ENCODE peak calls at places on chromosomes 5 and 9, in four cellular contexts. One of them, this sample, is unnamed.

GRCh38 chr5:93870649-93871048 is 129.2 kb upstream of the POU5F2 start:
- DNase-seq in upper lobe of left lung: no peak
- DNase-seq in pancreas: no peak
- DNase-seq in PC-9: no peak
- DNase-seq in this sample: no peak

GRCh38 chr5:177491429-177491945 is 5.9 kb downstream of the PDLIM7 start:
- DNase-seq in upper lobe of left lung: peak; percentile 89
- DNase-seq in pancreas: no peak
- DNase-seq in PC-9: no peak
- DNase-seq in this sample: no peak

GRCh38 chr9:131566158-131566557 is 20.8 kb downstream of the PRRT1B start:
- DNase-seq in upper lobe of left lung: no peak
- DNase-seq in pancreas: no peak
- DNase-seq in PC-9: no peak
- DNase-seq in this sample: no peak

GRCh38 chr5:1261643-1262042 is 33.2 kb downstream of the TERT start:
- DNase-seq in upper lobe of left lung: no peak
- DNase-seq in pancreas: no peak
- DNase-seq in PC-9: no peak
- DNase-seq in this sample: no peak

GRCh38 chr9:114539718-114540410 is 34.6 kb upstream of the WHRN start:
- DNase-seq in upper lobe of left lung: peak; percentile 20
- DNase-seq in pancreas: no peak
- DNase-seq in PC-9: no peak
- DNase-seq in this sample: no peak

GRCh38 chr5:55232194-55232984 is 1.0 kb downstream of the CCNO start:
- DNase-seq in upper lobe of left lung: peak; percentile 71
- DNase-seq in pancreas: peak; percentile 67
- DNase-seq in PC-9: peak; percentile 52
- DNase-seq in this sample: no peak

GRCh38 chr5:157464518-157465171 is 4.6 kb downstream of the NIPAL4 start:
- DNase-seq in upper lobe of left lung: no peak
- DNase-seq in pancreas: no peak
- DNase-seq in PC-9: peak; percentile 59
- DNase-seq in this sample: peak; percentile 28

GRCh38 chr9:7439355-7439978 is 360.1 kb downstream of the DMAC1 start:
- DNase-seq in upper lobe of left lung: no peak
- DNase-seq in pancreas: no peak
- DNase-seq in PC-9: no peak
- DNase-seq in this sample: no peak

GRCh38 chr5:151037561-151038291 is 17.3 kb downstream of the GPX3 start:
- DNase-seq in upper lobe of left lung: no peak
- DNase-seq in pancreas: no peak
- DNase-seq in PC-9: no peak
- DNase-seq in this sample: no peak

GRCh38 chr5:123545506-123545905 is 33.5 kb downstream of the CSNK1G3 start:
- DNase-seq in upper lobe of left lung: no peak
- DNase-seq in pancreas: no peak
- DNase-seq in PC-9: no peak
- DNase-seq in this sample: no peak

GRCh38 chr5:173623789-173624188 is 7.3 kb upstream of the BOD1 start:
- DNase-seq in upper lobe of left lung: no peak
- DNase-seq in pancreas: no peak
- DNase-seq in PC-9: no peak
- DNase-seq in this sample: no peak

GRCh38 chr5:113776832-113777525 is 263.5 kb downstream of the YTHDC2 start:
- DNase-seq in upper lobe of left lung: no peak
- DNase-seq in pancreas: no peak
- DNase-seq in PC-9: no peak
- DNase-seq in this sample: no peak

GRCh38 chr9:23606107-23606506 is 219.9 kb downstream of the ELAVL2 start:
- DNase-seq in upper lobe of left lung: no peak
- DNase-seq in pancreas: no peak
- DNase-seq in PC-9: no peak
- DNase-seq in this sample: no peak

GRCh38 chr5:131532016-131532640 is 102.9 kb downstream of the RAPGEF6 start:
- DNase-seq in upper lobe of left lung: no peak
- DNase-seq in pancreas: no peak
- DNase-seq in PC-9: no peak
- DNase-seq in this sample: no peak

DNA sequence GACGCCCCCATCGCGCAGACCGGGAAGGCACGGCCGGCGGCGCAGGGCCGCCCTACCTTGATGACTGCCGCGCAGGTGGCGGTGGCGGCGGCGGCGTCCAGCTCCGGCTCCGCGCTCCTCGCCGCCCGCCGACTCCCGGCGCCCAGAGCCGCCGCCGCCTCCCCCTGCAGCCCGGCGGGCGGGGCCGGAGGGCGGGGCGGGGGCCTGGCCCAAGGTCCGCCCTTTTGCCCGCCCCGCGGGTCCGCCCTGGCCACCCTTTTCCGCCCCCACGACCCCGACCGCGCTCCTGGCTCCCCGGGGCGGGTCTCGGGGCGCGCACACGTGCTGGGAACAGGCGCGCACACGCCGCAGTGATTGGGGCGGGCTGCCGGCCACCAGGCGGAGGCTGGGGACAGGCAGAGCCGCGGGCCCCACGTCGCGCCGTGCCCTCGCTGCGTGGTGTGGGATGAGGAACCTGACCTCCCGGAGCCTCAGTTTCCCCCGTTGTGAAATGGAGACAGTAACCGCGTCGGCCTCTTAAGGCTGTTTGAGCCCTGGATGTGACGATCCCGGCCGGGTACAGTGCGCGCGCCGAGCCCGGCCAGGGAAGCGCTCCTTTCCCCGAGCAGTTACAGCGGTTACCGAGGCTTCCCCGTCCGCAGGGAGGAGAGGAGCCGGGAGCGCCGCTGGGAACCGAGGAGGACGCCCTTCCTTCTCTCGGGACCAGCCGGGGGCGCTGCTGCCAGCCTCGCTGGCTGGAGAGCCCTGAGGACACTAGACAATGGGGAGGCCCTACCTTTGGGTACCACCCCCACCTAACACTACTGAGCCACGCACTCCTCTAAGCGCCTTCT is at the start of gene CORO2A:
- DNase-seq in upper lobe of left lung: peak; percentile 96
- DNase-seq in pancreas: peak; percentile 58
- DNase-seq in PC-9: peak; percentile 93
- DNase-seq in this sample: peak; percentile 58
- TF ChIP-seq CTCF in upper lobe of left lung: no peak
- TF ChIP-seq CTCF in pancreas: no peak
- TF ChIP-seq CTCF in PC-9: peak; percentile 62
- TF ChIP-seq CTCF in this sample: peak; percentile 29

GRCh38 chr9:2872941-2873323 is 29.0 kb upstream of the PUM3 start:
- DNase-seq in upper lobe of left lung: no peak
- DNase-seq in pancreas: no peak
- DNase-seq in PC-9: no peak
- DNase-seq in this sample: no peak

GRCh38 chr9:2876726-2877125 is 32.8 kb upstream of the PUM3 start:
- DNase-seq in upper lobe of left lung: no peak
- DNase-seq in pancreas: no peak
- DNase-seq in PC-9: no peak
- DNase-seq in this sample: no peak

GRCh38 chr9:2874001-2874750 is 30.3 kb upstream of the PUM3 start:
- DNase-seq in upper lobe of left lung: no peak
- DNase-seq in pancreas: no peak
- DNase-seq in PC-9: no peak
- DNase-seq in this sample: no peak

GRCh38 chr9:2876320-2876719 is 32.4 kb upstream of the PUM3 start:
- DNase-seq in upper lobe of left lung: peak; percentile 34
- DNase-seq in pancreas: no peak
- DNase-seq in PC-9: no peak
- DNase-seq in this sample: no peak

GRCh38 chr9:2875218-2875977 is 31.5 kb upstream of the PUM3 start:
- DNase-seq in upper lobe of left lung: no peak
- DNase-seq in pancreas: no peak
- DNase-seq in PC-9: no peak
- DNase-seq in this sample: no peak
- H3K27me3 ChIP-seq in upper lobe of left lung: no peaks in the 10 kb centered on the region
- H3K27me3 ChIP-seq in pancreas: peaks cover 4% of the 10 kb centered on the region
- H3K27me3 ChIP-seq in PC-9: peaks cover 66% of the 10 kb centered on the region
- H3K27me3 ChIP-seq in this sample: no peaks in the 10 kb centered on the region

GRCh38 chr5:145701404-145701803 is 133.7 kb downstream of the PRELID2 start:
- DNase-seq in upper lobe of left lung: no peak
- DNase-seq in pancreas: no peak
- DNase-seq in PC-9: no peak
- DNase-seq in this sample: no peak

GRCh38 chr5:145699846-145700245 is 135.3 kb downstream of the PRELID2 start:
- DNase-seq in upper lobe of left lung: no peak
- DNase-seq in pancreas: no peak
- DNase-seq in PC-9: no peak
- DNase-seq in this sample: no peak

DNA sequence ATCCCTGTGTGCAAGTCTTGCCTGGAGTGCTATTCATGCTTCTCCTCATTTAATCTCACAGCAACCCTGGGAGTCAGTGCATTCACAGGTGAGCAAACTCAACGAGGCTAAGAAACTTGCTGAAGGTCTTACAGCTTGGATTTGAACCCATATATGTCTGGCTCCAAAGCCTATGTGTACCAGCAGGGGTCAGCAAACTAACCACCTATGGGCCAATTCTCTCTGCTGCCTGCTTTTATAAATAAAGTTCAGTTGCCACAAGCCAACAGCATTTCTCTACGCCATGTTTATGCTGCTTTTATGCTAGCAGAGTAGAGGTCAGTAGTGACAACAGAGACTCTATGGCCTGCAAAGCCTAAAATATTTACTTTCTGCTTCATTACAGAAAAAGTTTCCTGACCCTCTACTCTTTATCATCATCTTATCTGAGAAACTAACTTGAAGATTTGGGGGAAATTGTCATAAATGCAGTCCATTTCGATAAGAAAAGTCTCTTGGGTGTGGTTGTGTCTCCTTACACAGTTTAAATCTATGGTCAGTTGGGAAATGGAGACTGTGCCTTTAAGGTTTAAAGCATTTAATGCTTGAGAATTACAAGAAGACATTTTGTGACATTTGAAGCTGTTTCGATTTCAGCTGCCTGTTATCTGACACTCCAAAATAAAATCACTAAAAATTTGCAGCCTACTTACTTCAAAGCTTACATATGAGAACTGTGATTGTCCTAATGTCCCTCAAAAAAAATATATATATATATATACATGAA is 137.7 kb downstream of the PRELID2 start:
- DNase-seq in upper lobe of left lung: no peak
- DNase-seq in pancreas: no peak
- DNase-seq in PC-9: no peak
- DNase-seq in this sample: no peak
- TF ChIP-seq CTCF in upper lobe of left lung: peak; percentile 28
- TF ChIP-seq CTCF in pancreas: no peak
- TF ChIP-seq CTCF in PC-9: peak; percentile 41
- TF ChIP-seq CTCF in this sample: no peak

DNA sequence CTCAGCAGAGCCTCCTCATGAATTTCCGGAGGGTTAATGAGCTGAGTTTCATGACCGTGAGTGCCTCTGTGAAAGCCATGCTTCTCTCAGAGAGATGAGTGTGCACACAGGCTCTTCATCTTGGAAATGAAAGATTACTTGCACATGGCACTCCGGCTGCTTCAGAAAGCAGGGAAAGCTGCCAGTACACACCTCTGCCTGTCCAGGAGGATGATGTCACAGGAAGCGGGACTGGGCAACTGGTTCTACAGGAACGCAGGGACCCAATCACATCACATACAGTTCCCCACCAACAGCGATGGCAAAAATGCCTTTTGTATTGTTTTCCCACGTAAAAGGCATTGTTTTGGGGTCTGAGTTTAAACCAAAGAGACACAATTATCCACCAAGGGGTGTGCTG is 286.0 kb upstream of the DAP start:
- DNase-seq in upper lobe of left lung: no peak
- DNase-seq in pancreas: no peak
- DNase-seq in PC-9: no peak
- DNase-seq in this sample: no peak
- H3K27me3 ChIP-seq in upper lobe of left lung: no peaks in the 10 kb centered on the region
- H3K27me3 ChIP-seq in pancreas: no peaks in the 10 kb centered on the region
- H3K27me3 ChIP-seq in PC-9: no peaks in the 10 kb centered on the region
- H3K27me3 ChIP-seq in this sample: no peaks in the 10 kb centered on the region

GRCh38 chr5:147753783-147754182 is 28.7 kb downstream of the JAKMIP2 start:
- DNase-seq in upper lobe of left lung: no peak
- DNase-seq in pancreas: no peak
- DNase-seq in PC-9: no peak
- DNase-seq in this sample: no peak
- TF ChIP-seq CTCF in upper lobe of left lung: no peak
- TF ChIP-seq CTCF in pancreas: no peak
- TF ChIP-seq CTCF in PC-9: no peak
- TF ChIP-seq CTCF in this sample: no peak

GRCh38 chr5:178551468-178551867 is 38.7 kb downstream of the COL23A1 start:
- DNase-seq in upper lobe of left lung: no peak
- DNase-seq in pancreas: no peak
- DNase-seq in PC-9: no peak
- DNase-seq in this sample: no peak

GRCh38 chr5:178555771-178556211 is 34.4 kb downstream of the COL23A1 start:
- DNase-seq in upper lobe of left lung: no peak
- DNase-seq in pancreas: no peak
- DNase-seq in PC-9: no peak
- DNase-seq in this sample: no peak

GRCh38 chr5:178555005-178555404 is 35.2 kb downstream of the COL23A1 start:
- DNase-seq in upper lobe of left lung: no peak
- DNase-seq in pancreas: no peak
- DNase-seq in PC-9: no peak
- DNase-seq in this sample: no peak

GRCh38 chr5:178554311-178554710 is 35.9 kb downstream of the COL23A1 start:
- DNase-seq in upper lobe of left lung: no peak
- DNase-seq in pancreas: no peak
- DNase-seq in PC-9: no peak
- DNase-seq in this sample: no peak

GRCh38 chr5:178553517-178553916 is 36.7 kb downstream of the COL23A1 start:
- DNase-seq in upper lobe of left lung: no peak
- DNase-seq in pancreas: no peak
- DNase-seq in PC-9: no peak
- DNase-seq in this sample: no peak
- H3K27me3 ChIP-seq in upper lobe of left lung: no peaks in the 10 kb centered on the region
- H3K27me3 ChIP-seq in pancreas: peaks cover 6% of the 10 kb centered on the region
- H3K27me3 ChIP-seq in PC-9: peaks cover 92% of the 10 kb centered on the region
- H3K27me3 ChIP-seq in this sample: no peaks in the 10 kb centered on the region

GRCh38 chr5:169149317-169149716 is 151.6 kb downstream of the SLIT3 start:
- DNase-seq in upper lobe of left lung: no peak
- DNase-seq in pancreas: no peak
- DNase-seq in PC-9: no peak
- DNase-seq in this sample: no peak
- TF ChIP-seq CTCF in upper lobe of left lung: no peak
- TF ChIP-seq CTCF in pancreas: no peak
- TF ChIP-seq CTCF in PC-9: no peak
- TF ChIP-seq CTCF in this sample: no peak

This sample was measured in CD4-positive, alpha-beta T cell.